ENCODE peak calls at places on chromosomes 2 and 18, in four cellular contexts. W, Z, A and T are unnamed samples.

GRCh38 chr2:109256921-109257320 is 127.9 kb downstream of the SH3RF3 start:
- DNase-seq in W (no peak), Z (no peak), A (no peak), T (no peak)

GRCh38 chr2:80246449-80247025 is 58.0 kb downstream of the LRRTM1 start:
- DNase-seq in W (no peak), Z (no peak), A (no peak), T (no peak)

GRCh38 chr18:79687806-79688205 is 8.2 kb downstream of the CTDP1 start:
- DNase-seq in W (no peak), Z (no peak), A (peak; percentile 55), T (no peak)

GRCh38 chr2:38771632-38772031 is 6.4 kb upstream of the GEMIN6 start:
- DNase-seq in W (no peak), Z (no peak), A (no peak), T (no peak)

GRCh38 chr2:134131681-134132486 is 122.0 kb upstream of the MGAT5 start:
- DNase-seq in W (no peak), Z (no peak), A (no peak), T (no peak)

GRCh38 chr2:96262306-96262705 is 3.5 kb downstream of the TMEM127 start:
- DNase-seq in W (no peak), Z (no peak), A (no peak), T (no peak)

GRCh38 chr2:241764272-241765241 is 12.1 kb upstream of the GAL3ST2 start:
- DNase-seq in W (no peak), Z (no peak), A (no peak), T (no peak)

GRCh38 chr2:84939426-84940087 is 31.4 kb upstream of the KCMF1 start:
- DNase-seq in W (no peak), Z (peak; percentile 99), A (no peak), T (peak; percentile 38)

GRCh38 chr2:64114063-64114911 is 29.9 kb downstream of the PELI1 start:
- DNase-seq in W (no peak), Z (peak; percentile 56), A (no peak), T (no peak)

GRCh38 chr2:157722580-157723234 is 94.0 kb upstream of the ACVR1C start:
- DNase-seq in W (peak; percentile 14), Z (no peak), A (no peak), T (no peak)

GRCh38 chr2:85804583-85804982 is 50.8 kb downstream of the ATOH8 start:
- DNase-seq in W (peak; percentile 65), Z (no peak), A (no peak), T (no peak)

GRCh38 chr2:233542507-233542906 is 24.1 kb downstream of the USP40 start:
- DNase-seq in W (no peak), Z (no peak), A (no peak), T (no peak)

GRCh38 chr18:57965246-57965645 is 78.8 kb upstream of the NEDD4L start:
- DNase-seq in W (no peak), Z (no peak), A (no peak), T (no peak)
- TF ChIP-seq SPI1 in W (peak; percentile 67), Z (peak; percentile 49), A (no peak), T (peak; percentile 57)

GRCh38 chr2:239828192-239828972 is 196.8 kb downstream of the NDUFA10 start:
- DNase-seq in W (no peak), Z (no peak), A (no peak), T (no peak)
- TF ChIP-seq SPI1 in W (no peak), Z (no peak), A (no peak), T (no peak)

GRCh38 chr18:45657357-45658335 is 42.4 kb downstream of the SLC14A2 start:
- DNase-seq in W (no peak), Z (no peak), A (peak; percentile 55), T (no peak)
- TF ChIP-seq SPI1 in W (no peak), Z (no peak), A (no peak), T (no peak)

GRCh38 chr2:73163522-73164367 is 38.6 kb upstream of the NOTO start:
- DNase-seq in W (peak; percentile 83), Z (no peak), A (no peak), T (no peak)
- TF ChIP-seq SPI1 in W (no peak), Z (no peak), A (no peak), T (no peak)